ENCODE peak calls at places on chromosomes 16 and 17, in eight cellular contexts. W is prostate gland; F is Karpas-422; S is effector memory CD4-positive, alpha-beta T cell; Q is sigmoid colon; X is thoracic aorta; M is substantia nigra; I is CD8-positive, alpha-beta T cell. N is an unnamed sample.

GRCh38 chr17:35448899-35449227 is 297 bp upstream of the SLFN13 start:
- DNase-seq in X (no peak), S (no peak), I (no peak), W (no peak), Q (no peak), M (no peak), F (no peak), N (no peak)

GRCh38 chr16:80804451-80805383 is at the start of gene CDYL2:
- DNase-seq in X (no peak), F (peak; percentile 54), Q (no peak), S (peak; percentile 18), M (no peak), I (peak; percentile 69), W (peak; percentile 43), N (no peak)

GRCh38 chr16:54077412-54077821 is 209.2 kb downstream of the IRX3 start:
- DNase-seq in Q (no peak), M (no peak), X (no peak), I (no peak), F (no peak), W (no peak), S (no peak), N (no peak)

GRCh38 chr17:18246880-18247612 is 11.5 kb downstream of the FLII start:
- DNase-seq in I (no peak), X (no peak), W (peak; percentile 90), Q (peak; percentile 81), F (peak; percentile 93), S (no peak), M (no peak), N (no peak)

GRCh38 chr16:1785846-1786170 is 3.0 kb downstream of the NUBP2 start:
- DNase-seq in X (no peak), M (no peak), F (no peak), Q (no peak), W (no peak), S (no peak), I (no peak), N (no peak)

GRCh38 chr17:68777856-68778694 is 176.9 kb upstream of the FAM20A start:
- DNase-seq in M (no peak), F (no peak), Q (no peak), W (no peak), S (no peak), X (no peak), I (no peak), N (no peak)

GRCh38 chr17:64170286-64170685 is 40.3 kb upstream of the ERN1 start:
- DNase-seq in W (no peak), Q (no peak), M (no peak), X (no peak), I (no peak), S (no peak), F (no peak), N (no peak)

GRCh38 chr16:27425961-27426360 is 24.0 kb downstream of the IL21R start:
- DNase-seq in W (no peak), S (no peak), X (no peak), F (no peak), Q (no peak), M (no peak), I (no peak), N (no peak)

GRCh38 chr17:75588546-75589016 is 981 bp downstream of the MYO15B start:
- DNase-seq in X (no peak), Q (peak; percentile 82), M (peak; percentile 58), W (peak; percentile 25), I (no peak), F (no peak), S (no peak), N (no peak)

GRCh38 chr17:37358098-37358829 is 17.5 kb upstream of the C17orf78 start:
- DNase-seq in Q (peak; percentile 77), F (peak; percentile 82), I (peak; percentile 52), W (peak; percentile 68), M (peak; percentile 48), X (peak; percentile 7), S (peak; percentile 2), N (peak; percentile 35)

GRCh38 chr16:84568066-84568465 is 49.8 kb downstream of the COTL1 start:
- DNase-seq in I (no peak), F (no peak), S (no peak), M (no peak), Q (no peak), W (no peak), X (no peak), N (no peak)

GRCh38 chr16:72856797-72857196 is 191.1 kb downstream of the ZFHX3 start:
- DNase-seq in M (no peak), Q (no peak), I (no peak), X (no peak), S (no peak), W (no peak), F (peak; percentile 51), N (no peak)

GRCh38 chr16:70611224-70611598 is 35.1 kb upstream of the IL34 start:
- DNase-seq in M (no peak), S (no peak), X (no peak), W (no peak), I (no peak), F (peak; percentile 41), Q (no peak), N (no peak)

GRCh38 chr17:60087882-60088669 is 9.4 kb upstream of the HEATR6 start:
- DNase-seq in W (no peak), M (no peak), S (no peak), F (no peak), X (no peak), I (no peak), Q (no peak), N (no peak)

GRCh38 chr17:66580178-66580577 is 254.7 kb upstream of the CACNG5 start:
- DNase-seq in X (no peak), S (no peak), Q (peak; percentile 79), I (no peak), M (no peak), F (no peak), W (no peak), N (no peak)

DNA sequence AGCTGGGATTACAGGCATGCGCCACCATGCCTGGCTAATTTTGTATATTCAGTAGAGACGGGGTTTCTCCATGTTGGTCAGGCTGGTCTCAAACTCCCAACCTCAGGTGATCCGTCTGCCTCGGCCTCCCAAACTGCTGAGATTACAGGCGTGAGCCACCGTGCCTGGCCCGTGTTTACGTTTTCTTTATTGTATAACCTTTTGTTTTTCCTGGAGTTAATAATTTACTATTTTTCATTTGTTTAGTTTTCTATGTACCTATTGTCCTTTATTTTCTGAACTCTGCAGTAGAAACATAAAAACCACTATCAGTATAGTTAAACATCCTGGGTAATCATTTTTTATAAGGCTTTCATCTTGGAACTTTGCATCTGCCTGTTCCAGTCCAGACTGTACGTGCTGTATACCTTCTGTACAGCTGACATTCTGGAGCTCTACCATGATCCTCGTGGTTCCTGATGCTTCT is 73.6 kb downstream of the PPM1E start:
- DNase-seq in X (no peak), M (no peak), I (no peak), F (no peak), W (no peak), S (no peak), Q (no peak), N (no peak)
- H3K27ac ChIP-seq in X (no peak overlapping the region), M (no peak overlapping the region), I (no peak overlapping the region), F (no peak overlapping the region), W (peak overlapping the region; percentile 33), S (no peak overlapping the region), Q (no peak overlapping the region), N (no peak overlapping the region)

GRCh38 chr16:89033304-89033703 is 56.3 kb upstream of the CBFA2T3 start:
- DNase-seq in X (no peak), I (no peak), S (no peak), W (no peak), Q (no peak), F (no peak), M (no peak), N (no peak)
- H3K27ac ChIP-seq in X (no peak overlapping the region), I (no peak overlapping the region), S (no peak overlapping the region), W (no peak overlapping the region), Q (no peak overlapping the region), F (no peak overlapping the region), M (no peak overlapping the region), N (no peak overlapping the region)

DNA sequence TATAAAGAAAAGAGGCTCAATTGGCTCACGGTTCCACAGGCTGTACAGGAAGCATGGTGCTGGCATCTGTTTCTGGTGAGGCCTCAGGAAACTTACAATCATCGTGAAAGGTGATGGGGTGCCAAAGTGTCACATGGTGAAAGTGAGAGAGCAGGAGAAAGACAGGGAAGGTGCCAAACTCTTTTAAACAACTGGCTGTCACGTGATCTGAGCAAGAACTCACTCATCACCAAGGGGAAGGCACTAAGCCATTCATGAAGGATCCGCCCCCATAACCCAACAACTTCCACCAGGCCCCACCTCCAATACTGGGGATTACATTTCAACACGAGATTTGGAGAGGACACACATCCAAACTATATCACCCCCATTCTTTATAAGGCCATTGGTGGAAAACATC is 28.4 kb upstream of the HS3ST2 start:
- DNase-seq in F (no peak), I (no peak), M (no peak), X (no peak), Q (no peak), W (no peak), S (no peak), N (no peak)
- H3K27ac ChIP-seq in F (no peak overlapping the region), I (no peak overlapping the region), M (no peak overlapping the region), X (no peak overlapping the region), Q (no peak overlapping the region), W (no peak overlapping the region), S (no peak overlapping the region), N (no peak overlapping the region)

DNA sequence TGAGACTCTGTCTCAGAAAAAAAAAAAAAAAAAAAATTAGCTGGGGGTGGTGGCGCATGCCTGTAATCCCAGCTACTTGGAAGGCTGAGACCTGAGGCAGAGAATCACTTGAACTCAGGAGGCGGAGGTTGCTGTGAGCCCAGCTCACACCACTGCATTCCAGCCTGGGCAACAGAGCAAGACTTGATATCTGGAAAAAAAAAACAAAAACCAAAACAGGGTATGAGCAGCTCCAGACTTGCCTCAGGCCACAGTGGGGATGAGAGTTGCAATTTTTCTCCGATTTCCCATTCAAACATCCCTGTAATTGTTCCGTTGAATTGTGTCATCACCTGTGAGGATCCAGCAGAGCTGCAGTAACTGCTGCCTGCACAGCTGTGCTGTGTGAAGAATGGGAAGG is 150.1 kb downstream of the VPS53 start:
- DNase-seq in X (no peak), Q (no peak), W (no peak), M (no peak), F (no peak), I (no peak), S (no peak), N (no peak)
- H3K27ac ChIP-seq in X (no peak overlapping the region), Q (no peak overlapping the region), W (no peak overlapping the region), M (no peak overlapping the region), F (no peak overlapping the region), I (no peak overlapping the region), S (no peak overlapping the region), N (no peak overlapping the region)